ENCODE peak calls at places on chromosomes 11 and 22, in ten cellular contexts. E is H1, K is A549, W is transverse colon, Q is HepG2, A is stomach, J is suprapubic skin, D is ovary, C is upper lobe of left lung, M is GM12878. H is an unnamed sample.

GRCh38 chr22:17085277-17086091 is 684 bp downstream of the IL17RA start:
- DNase-seq in E (peak; percentile 61), K (no peak), W (peak; percentile 49), Q (no peak), A (peak; percentile 47), J (peak; percentile 83), D (peak; percentile 52), C (peak; percentile 60), M (no peak), H (no peak)

GRCh38 chr11:17013548-17014320 is 480 bp downstream of the PLEKHA7 start:
- DNase-seq in E (peak; percentile 80), K (no peak), W (peak; percentile 56), Q (peak; percentile 19), A (peak; percentile 62), J (peak; percentile 80), D (no peak), C (peak; percentile 50), M (no peak), H (no peak)

GRCh38 chr22:25853501-25853900 is 111.5 kb downstream of the MYO18B start:
- DNase-seq in E (no peak), K (no peak), W (no peak), Q (no peak), A (no peak), J (no peak), D (no peak), C (no peak), M (no peak), H (no peak)

GRCh38 chr11:119380816-119381185 is 689 bp downstream of the USP2 start:
- DNase-seq in E (peak; percentile 64), K (no peak), W (no peak), Q (peak; percentile 47), A (no peak), J (no peak), D (peak; percentile 45), C (no peak), M (no peak), H (peak; percentile 4)

GRCh38 chr11:41175304-41175972 is 284.0 kb downstream of the LRRC4C start:
- DNase-seq in E (no peak), K (no peak), W (no peak), Q (no peak), A (no peak), J (no peak), D (no peak), C (no peak), M (no peak), H (no peak)

GRCh38 chr11:87259731-87260130 is 222.0 kb downstream of the TMEM135 start:
- DNase-seq in E (no peak), K (no peak), W (no peak), Q (no peak), A (no peak), J (no peak), D (no peak), C (no peak), M (no peak), H (no peak)

GRCh38 chr11:45045692-45046471 is 95.2 kb upstream of the TP53I11 start:
- DNase-seq in E (no peak), K (peak; percentile 56), W (peak; percentile 28), Q (no peak), A (peak; percentile 31), J (peak; percentile 84), D (peak; percentile 29), C (peak; percentile 74), M (no peak), H (peak; percentile 50)

GRCh38 chr11:2521681-2522630 is 77.1 kb downstream of the KCNQ1 start:
- DNase-seq in E (no peak), K (no peak), W (peak; percentile 3), Q (no peak), A (peak; percentile 17), J (peak; percentile 63), D (peak; percentile 16), C (peak; percentile 12), M (no peak), H (peak; percentile 2)

GRCh38 chr11:1453611-1454386 is 32.8 kb downstream of the MOB2 start:
- DNase-seq in E (peak; percentile 74), K (no peak), W (peak; percentile 66), Q (peak; percentile 44), A (peak; percentile 76), J (no peak), D (no peak), C (peak; percentile 75), M (peak; percentile 2), H (no peak)

GRCh38 chr11:74749127-74749964 is 697 bp downstream of the RNF169 start:
- DNase-seq in E (peak; percentile 73), K (peak; percentile 60), W (peak; percentile 54), Q (peak; percentile 73), A (peak; percentile 54), J (no peak), D (peak; percentile 48), C (peak; percentile 63), M (no peak), H (no peak)

GRCh38 chr11:85627332-85627997 is at the start of gene DLG2:
- DNase-seq in E (no peak), K (no peak), W (no peak), Q (no peak), A (no peak), J (no peak), D (peak; percentile 30), C (peak; percentile 25), M (no peak), H (peak; percentile 35)

DNA sequence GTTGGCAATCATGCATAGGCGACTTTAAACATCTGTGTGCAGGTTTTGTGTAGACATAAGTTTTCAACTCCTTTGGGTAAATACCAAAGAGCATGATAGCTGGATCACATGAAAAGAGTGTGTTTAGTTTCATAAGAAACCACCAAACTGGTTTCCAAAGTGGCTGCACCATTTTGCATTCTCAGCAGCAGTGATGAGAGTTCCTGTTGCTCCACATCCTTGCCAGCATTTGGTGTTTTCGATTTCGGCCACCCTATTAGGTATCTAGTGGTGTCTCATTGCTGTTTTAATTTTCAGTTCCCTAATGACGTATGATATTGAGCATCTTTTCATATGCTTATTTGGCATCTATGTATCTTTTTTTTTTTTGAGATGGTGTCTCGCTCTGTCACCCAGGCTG is 62.8 kb upstream of the CCND1 start:
- DNase-seq in E (no peak), K (no peak), W (no peak), Q (no peak), A (no peak), J (no peak), D (no peak), C (no peak), M (peak; percentile 17), H (no peak)
- H3K4me1 ChIP-seq in E (no peaks in the 10 kb centered on the region), K (no peaks in the 10 kb centered on the region), W (no peaks in the 10 kb centered on the region), Q (peaks cover 29% of the 10 kb centered on the region), A (peaks cover 4% of the 10 kb centered on the region), J (no peaks in the 10 kb centered on the region), D (no peaks in the 10 kb centered on the region), C (no peaks in the 10 kb centered on the region), M (no peaks in the 10 kb centered on the region), H (no peaks in the 10 kb centered on the region)

GRCh38 chr11:5691963-5692358 is 2.4 kb downstream of the TRIM22 start:
- DNase-seq in E (no peak), K (no peak), W (no peak), Q (no peak), A (no peak), J (no peak), D (no peak), C (no peak), M (no peak), H (no peak)
- TF ChIP-seq EP300 in E (no peak), K (no peak), W (no peak), Q (no peak), A (no peak), J (no peak), D (no peak), C (no peak), M (no peak), H (no peak)

GRCh38 chr22:41383085-41383484 is 1.3 kb downstream of the TEF start:
- DNase-seq in E (no peak), K (no peak), W (no peak), Q (no peak), A (no peak), J (no peak), D (no peak), C (no peak), M (no peak), H (no peak)

GRCh38 chr22:41381329-41382097 is at the start of gene TEF:
- DNase-seq in E (peak; percentile 97), K (peak; percentile 97), W (peak; percentile 99), Q (peak; percentile 97), A (peak; percentile 99), J (peak; percentile 100), D (peak; percentile 99), C (peak; percentile 99), M (peak; percentile 91), H (peak; percentile 97)

GRCh38 chr22:41382610-41383009 is 868 bp downstream of the TEF start:
- DNase-seq in E (no peak), K (no peak), W (no peak), Q (no peak), A (no peak), J (no peak), D (peak; percentile 76), C (no peak), M (no peak), H (no peak)

GRCh38 chr22:41382098-41382578 is 396 bp downstream of the TEF start:
- DNase-seq in E (no peak), K (peak; percentile 29), W (peak; percentile 74), Q (no peak), A (peak; percentile 66), J (peak; percentile 89), D (peak; percentile 85), C (peak; percentile 62), M (no peak), H (peak; percentile 72)

GRCh38 chr22:41380993-41381328 is 781 bp upstream of the TEF start:
- DNase-seq in E (no peak), K (peak; percentile 48), W (peak; percentile 74), Q (peak; percentile 83), A (peak; percentile 77), J (peak; percentile 94), D (peak; percentile 91), C (peak; percentile 84), M (no peak), H (peak; percentile 82)
- TF ChIP-seq POLR2A in E (peak; percentile 75), K (no peak), W (peak; percentile 79), Q (peak; percentile 73), A (no peak), J (peak; percentile 84), D (peak; percentile 78), C (peak; percentile 66), M (peak; percentile 77), H (peak; percentile 72)

GRCh38 chr11:112771847-112772246 is 189.4 kb upstream of the NCAM1 start:
- DNase-seq in E (no peak), K (no peak), W (no peak), Q (no peak), A (no peak), J (no peak), D (no peak), C (no peak), M (no peak), H (no peak)

GRCh38 chr11:112780351-112781043 is 180.7 kb upstream of the NCAM1 start:
- DNase-seq in E (no peak), K (no peak), W (no peak), Q (no peak), A (no peak), J (no peak), D (no peak), C (no peak), M (no peak), H (no peak)

GRCh38 chr11:112778091-112778889 is 182.9 kb upstream of the NCAM1 start:
- DNase-seq in E (no peak), K (no peak), W (no peak), Q (no peak), A (no peak), J (no peak), D (no peak), C (no peak), M (no peak), H (no peak)

GRCh38 chr11:112773256-112773655 is 188.0 kb upstream of the NCAM1 start:
- DNase-seq in E (no peak), K (no peak), W (no peak), Q (no peak), A (no peak), J (no peak), D (no peak), C (no peak), M (no peak), H (no peak)

GRCh38 chr11:112776834-112777793 is 184.1 kb upstream of the NCAM1 start:
- DNase-seq in E (no peak), K (no peak), W (no peak), Q (no peak), A (no peak), J (no peak), D (no peak), C (no peak), M (no peak), H (no peak)
- H3K4me1 ChIP-seq in E (peaks cover 7% of the 10 kb centered on the region), K (no peaks in the 10 kb centered on the region), W (no peaks in the 10 kb centered on the region), Q (no peaks in the 10 kb centered on the region), A (no peaks in the 10 kb centered on the region), J (peaks cover 5% of the 10 kb centered on the region), D (no peaks in the 10 kb centered on the region), C (no peaks in the 10 kb centered on the region), M (no peaks in the 10 kb centered on the region), H (peaks cover 5% of the 10 kb centered on the region)